ENCODE peak calls at places on chromosomes 13 and 19, in six cellular contexts. Z is uterus, W is ELR, S is T-helper 17 cell, M is GM20000, N is SK-MEL-5. X is an unnamed sample.

GRCh38 chr19:33071887-33072286 is 7.2 kb upstream of the RHPN2 start:
- DNase-seq in M (no peak), N (no peak), W (peak), Z (no peak), S (no peak), X (no peak)

GRCh38 chr19:50331187-50332013 is 2.2 kb upstream of the KCNC3 start:
- DNase-seq in M (peak), S (no peak), W (no peak), N (no peak), Z (no peak), X (no peak)

GRCh38 chr19:28289294-28290063 is 923.5 kb downstream of the UQCRFS1 start:
- DNase-seq in M (no peak), S (no peak), W (no peak), Z (no peak), N (peak), X (peak)

GRCh38 chr13:101267656-101268055 is 148.7 kb downstream of the NALCN start:
- DNase-seq in M (no peak), N (no peak), Z (no peak), W (peak), S (no peak), X (no peak)

GRCh38 chr13:110841846-110842245 is 73.0 kb downstream of the ANKRD10 start:
- DNase-seq in M (no peak), W (peak), S (no peak), Z (no peak), N (no peak), X (no peak)

GRCh38 chr13:93625536-93625935 is 398.9 kb downstream of the GPC6 start:
- DNase-seq in M (no peak), Z (no peak), S (no peak), W (no peak), N (no peak), X (peak)

GRCh38 chr13:24459234-24459633 is 53.3 kb downstream of the PARP4 start:
- DNase-seq in S (no peak), W (peak), N (no peak), M (peak), Z (no peak), X (peak)

GRCh38 chr13:63636231-63636993 is 2220.8 kb upstream of the PCDH20 start:
- DNase-seq in N (peak), S (no peak), W (peak), Z (no peak), M (peak), X (peak)

GRCh38 chr19:45906221-45906620 is 3.8 kb upstream of the MYPOP start:
- DNase-seq in M (no peak), S (no peak), N (no peak), Z (no peak), W (peak), X (no peak)

GRCh38 chr19:7177926-7178325 is 108.4 kb downstream of the ZNF557 start:
- DNase-seq in S (no peak), M (no peak), N (no peak), Z (peak), W (no peak), X (no peak)

GRCh38 chr13:85137516-85137915 is 661.7 kb downstream of the SLITRK6 start:
- DNase-seq in S (no peak), M (no peak), W (no peak), N (no peak), Z (no peak), X (no peak)

GRCh38 chr19:42028304-42029216 is 34.5 kb upstream of the ATP1A3 start:
- DNase-seq in M (no peak), N (peak), W (no peak), Z (no peak), S (no peak), X (peak)

GRCh38 chr13:32305646-32306045 is 9.5 kb downstream of the ZAR1L start:
- DNase-seq in M (no peak), W (no peak), S (no peak), Z (no peak), N (no peak), X (no peak)

GRCh38 chr13:83221256-83221655 is 661.0 kb downstream of the SLITRK1 start:
- DNase-seq in M (no peak), S (no peak), W (peak), N (peak), Z (no peak), X (peak)

GRCh38 chr13:41407380-41407779 is 50.0 kb upstream of the RGCC start:
- DNase-seq in W (peak), Z (no peak), N (peak), M (no peak), S (no peak), X (no peak)

GRCh38 chr13:28161370-28161769 is 23.0 kb downstream of the PAN3 start:
- DNase-seq in Z (no peak), S (no peak), W (peak), M (no peak), N (no peak), X (peak)

GRCh38 chr13:22126433-22127021 is 455.7 kb downstream of the FGF9 start:
- DNase-seq in Z (no peak), W (no peak), M (peak), S (no peak), N (no peak), X (no peak)

GRCh38 chr13:114222461-114222968 is 12.2 kb upstream of the CDC16 start:
- DNase-seq in M (no peak), W (no peak), N (no peak), S (no peak), Z (no peak), X (no peak)

GRCh38 chr19:29944415-29945012 is 2.5 kb downstream of the URI1 start:
- DNase-seq in M (peak), S (no peak), W (no peak), Z (no peak), N (no peak), X (no peak)

GRCh38 chr13:60112771-60113170 is 51.0 kb downstream of the DIAPH3 start:
- DNase-seq in N (no peak), Z (no peak), W (peak), M (no peak), S (no peak), X (no peak)

GRCh38 chr19:28039677-28040381 is 1173.1 kb downstream of the UQCRFS1 start:
- DNase-seq in Z (no peak), M (no peak), W (no peak), N (no peak), S (no peak), X (peak)

GRCh38 chr13:68369739-68370138 is 1139.6 kb upstream of the PCDH9 start:
- DNase-seq in S (no peak), Z (no peak), N (peak), W (peak), M (no peak), X (no peak)

GRCh38 chr13:32200741-32201140 is 114.4 kb downstream of the ZAR1L start:
- DNase-seq in M (no peak), N (no peak), S (no peak), W (no peak), Z (no peak), X (no peak)

GRCh38 chr19:17623224-17623935 is 64.8 kb downstream of the UNC13A start:
- DNase-seq in Z (no peak), S (no peak), M (no peak), N (no peak), W (no peak), X (no peak)

GRCh38 chr19:13964776-13965175 is 12.5 kb downstream of the DCAF15 start:
- DNase-seq in N (no peak), S (no peak), M (no peak), W (peak), Z (no peak), X (no peak)

X was measured in A673.